ENCODE peak calls at places on chromosome 11, in four cellular contexts. One of them, this sample, is unnamed.

GRCh38 chr11:58927393-58928081 is 11.8 kb upstream of the GLYATL1 start:
- DNase-seq in skeletal muscle cell: no peak
- DNase-seq in stromal cell of bone marrow: no peak
- DNase-seq in fibroblast of lung: peak; percentile 31
- DNase-seq in this sample: peak; percentile 52

GRCh38 chr11:22728600-22729394 is 62.4 kb downstream of the GAS2 start:
- DNase-seq in fibroblast of lung: no peak
- DNase-seq in skeletal muscle cell: no peak
- DNase-seq in stromal cell of bone marrow: no peak
- DNase-seq in this sample: no peak

GRCh38 chr11:8638300-8638699 is 44.2 kb downstream of the TRIM66 start:
- DNase-seq in skeletal muscle cell: no peak
- DNase-seq in stromal cell of bone marrow: no peak
- DNase-seq in fibroblast of lung: no peak
- DNase-seq in this sample: peak; percentile 47

GRCh38 chr11:110430267-110431211 is 791 bp downstream of the FDX1 start:
- DNase-seq in skeletal muscle cell: no peak
- DNase-seq in fibroblast of lung: peak; percentile 50
- DNase-seq in stromal cell of bone marrow: no peak
- DNase-seq in this sample: peak; percentile 27

GRCh38 chr11:76823481-76824028 is 37.2 kb upstream of the ACER3 start:
- DNase-seq in skeletal muscle cell: no peak
- DNase-seq in stromal cell of bone marrow: peak; percentile 38
- DNase-seq in fibroblast of lung: no peak
- DNase-seq in this sample: peak; percentile 79

GRCh38 chr11:92316410-92316809 is 91.8 kb downstream of the FAT3 start:
- DNase-seq in stromal cell of bone marrow: no peak
- DNase-seq in skeletal muscle cell: no peak
- DNase-seq in fibroblast of lung: no peak
- DNase-seq in this sample: no peak

GRCh38 chr11:75245356-75246005 is 4.9 kb downstream of the TPBGL start:
- DNase-seq in skeletal muscle cell: no peak
- DNase-seq in stromal cell of bone marrow: no peak
- DNase-seq in fibroblast of lung: no peak
- DNase-seq in this sample: no peak

GRCh38 chr11:17782145-17782544 is 47.6 kb downstream of the KCNC1 start:
- DNase-seq in stromal cell of bone marrow: no peak
- DNase-seq in skeletal muscle cell: no peak
- DNase-seq in fibroblast of lung: no peak
- DNase-seq in this sample: no peak

GRCh38 chr11:119496453-119496852 is 73.5 kb upstream of the THY1 start:
- DNase-seq in stromal cell of bone marrow: no peak
- DNase-seq in skeletal muscle cell: no peak
- DNase-seq in fibroblast of lung: no peak
- DNase-seq in this sample: no peak

GRCh38 chr11:29657709-29658108 is 359.1 kb downstream of the KCNA4 start:
- DNase-seq in skeletal muscle cell: no peak
- DNase-seq in stromal cell of bone marrow: no peak
- DNase-seq in fibroblast of lung: no peak
- DNase-seq in this sample: no peak

This sample was measured in astrocyte.